ENCODE peak calls at places on chromosomes 3 and 15, in five cellular contexts. S is IMR-90, Z is MM.1S, T is HepG2, K is trophoblast cell. J is an unnamed sample.

GRCh38 chr3:30518201-30518864 is 88.1 kb upstream of the TGFBR2 start:
- DNase-seq in S (peak; percentile 39), Z (no peak), T (peak; percentile 68), K (no peak), J (no peak)

GRCh38 chr3:85161544-85161943 is 202.8 kb downstream of the CADM2 start:
- DNase-seq in S (no peak), Z (no peak), T (peak; percentile 20), K (peak; percentile 70), J (no peak)

GRCh38 chr15:22955544-22956085 is 24.6 kb downstream of the CYFIP1 start:
- DNase-seq in S (no peak), Z (no peak), T (no peak), K (no peak), J (no peak)

GRCh38 chr15:62469874-62470688 is 305.0 kb upstream of the C2CD4B start:
- DNase-seq in S (peak; percentile 90), Z (no peak), T (peak; percentile 12), K (no peak), J (no peak)

GRCh38 chr3:123457841-123458240 is 9.0 kb upstream of the ADCY5 start:
- DNase-seq in S (no peak), Z (no peak), T (no peak), K (no peak), J (no peak)

GRCh38 chr3:108524547-108524946 is 14.2 kb upstream of the MYH15 start:
- DNase-seq in S (peak; percentile 10), Z (no peak), T (no peak), K (no peak), J (peak; percentile 17)

GRCh38 chr3:72597756-72598195 is 250.5 kb downstream of the SHQ1 start:
- DNase-seq in S (peak; percentile 13), Z (no peak), T (no peak), K (no peak), J (peak; percentile 56)

GRCh38 chr3:123880998-123881561 is 3.1 kb downstream of the MYLK start:
- DNase-seq in S (peak; percentile 63), Z (no peak), T (peak; percentile 40), K (no peak), J (peak; percentile 56)

GRCh38 chr15:52716536-52716935 is 37.3 kb upstream of the ATOSA start:
- DNase-seq in S (no peak), Z (no peak), T (no peak), K (no peak), J (no peak)

GRCh38 chr15:47411733-47412530 is 305.4 kb upstream of the SEMA6D start:
- DNase-seq in S (no peak), Z (no peak), T (no peak), K (no peak), J (no peak)

GRCh38 chr15:69713726-69714559 is 261.3 kb downstream of the RPLP1 start:
- DNase-seq in S (no peak), Z (peak; percentile 95), T (no peak), K (no peak), J (no peak)

GRCh38 chr3:191492601-191493000 is 31.6 kb downstream of the PYDC2 start:
- DNase-seq in S (peak; percentile 0), Z (no peak), T (no peak), K (no peak), J (no peak)

GRCh38 chr3:140467916-140468315 is 209.9 kb upstream of the TRIM42 start:
- DNase-seq in S (no peak), Z (no peak), T (no peak), K (no peak), J (no peak)

GRCh38 chr15:91866371-91866905 is 12.9 kb downstream of the SLCO3A1 start:
- DNase-seq in S (peak; percentile 22), Z (no peak), T (no peak), K (peak; percentile 61), J (no peak)

GRCh38 chr3:184333190-184333589 is 4.2 kb upstream of the FAM131A start:
- DNase-seq in S (no peak), Z (no peak), T (no peak), K (peak; percentile 91), J (no peak)

GRCh38 chr3:184334470-184335158 is 2.8 kb upstream of the FAM131A start:
- DNase-seq in S (peak; percentile 86), Z (no peak), T (no peak), K (peak; percentile 83), J (no peak)

GRCh38 chr3:184333700-184334099 is 3.7 kb upstream of the FAM131A start:
- DNase-seq in S (no peak), Z (no peak), T (no peak), K (no peak), J (no peak)

GRCh38 chr3:184335291-184335660 is 2.1 kb upstream of the FAM131A start:
- DNase-seq in S (no peak), Z (no peak), T (no peak), K (no peak), J (no peak)

GRCh38 chr3:184332370-184333090 is 4.9 kb upstream of the FAM131A start:
- DNase-seq in S (peak; percentile 95), Z (no peak), T (no peak), K (peak; percentile 80), J (no peak)
- H3K36me3 ChIP-seq in S (peaks cover 64% of the 10 kb centered on the region), Z (peaks cover 31% of the 10 kb centered on the region), T (peaks cover 34% of the 10 kb centered on the region), K (peaks cover 66% of the 10 kb centered on the region), J (no peaks in the 10 kb centered on the region)

DNA sequence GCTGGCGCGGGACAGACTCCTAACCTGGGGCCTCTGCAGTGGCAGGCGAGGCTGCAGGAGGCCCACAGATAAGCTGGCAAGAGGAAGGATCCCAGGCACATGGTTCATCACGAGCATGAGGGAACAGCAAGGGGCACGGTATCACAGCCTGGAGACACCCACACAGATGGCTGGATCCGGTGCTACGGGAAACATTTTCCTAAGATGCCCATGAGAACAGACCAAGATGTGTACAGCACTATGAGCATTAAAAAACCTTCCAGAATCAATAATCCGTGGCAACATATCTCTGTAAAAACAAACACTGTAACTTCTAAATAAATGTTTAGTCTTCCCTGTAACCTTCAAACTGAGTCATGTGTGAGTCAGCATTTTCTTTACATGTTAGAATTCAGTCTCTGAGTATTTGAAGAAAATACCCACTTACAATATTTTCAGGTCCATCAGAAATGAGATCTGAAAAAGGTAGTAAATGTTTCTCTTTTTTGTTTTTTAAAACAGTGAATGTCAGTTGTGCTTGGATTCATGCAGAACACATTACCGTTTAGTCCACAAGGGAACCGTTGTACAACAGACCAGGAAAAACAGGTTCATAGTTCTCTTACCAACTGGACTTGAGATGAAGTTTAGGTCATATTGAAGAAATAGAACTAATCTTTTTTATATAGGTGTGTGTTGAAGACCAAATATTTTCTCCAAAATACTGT is 75.9 kb downstream of the BOC start:
- DNase-seq in S (peak; percentile 92), Z (no peak), T (peak; percentile 21), K (no peak), J (no peak)
- H3K9ac ChIP-seq in S (no peak overlapping the region), Z (no peak overlapping the region), T (no peak overlapping the region), K (no peak overlapping the region), J (no peak overlapping the region)

DNA sequence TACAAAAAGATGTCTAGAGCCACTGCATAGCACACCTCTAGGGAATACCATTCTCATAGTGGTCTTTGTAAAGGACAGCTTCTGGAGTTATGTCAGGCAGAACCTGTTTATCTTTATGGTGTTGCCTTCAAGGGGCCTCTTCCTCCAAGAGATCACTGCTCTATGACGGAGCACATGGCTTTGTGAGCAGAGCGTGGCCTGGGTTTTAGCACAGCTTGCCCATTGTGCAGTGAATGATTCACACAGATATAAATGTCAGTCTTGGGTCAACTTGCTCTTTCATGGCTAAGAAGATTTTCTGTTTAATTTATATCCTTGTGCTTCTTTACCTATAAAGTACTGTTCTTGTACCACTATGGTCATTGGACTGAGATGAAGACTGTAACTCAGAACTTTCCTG is 41.5 kb upstream of the RBMS3 start:
- DNase-seq in S (peak; percentile 18), Z (no peak), T (no peak), K (no peak), J (no peak)
- H3K4me1 ChIP-seq in S (peaks cover 3% of the 10 kb centered on the region), Z (no peaks in the 10 kb centered on the region), T (no peaks in the 10 kb centered on the region), K (peaks cover 2% of the 10 kb centered on the region), J (no peaks in the 10 kb centered on the region)

GRCh38 chr3:196757876-196758739 is 18.5 kb downstream of the PAK2 start:
- DNase-seq in S (peak; percentile 89), Z (no peak), T (no peak), K (no peak), J (no peak)

GRCh38 chr3:196749125-196749524 is 9.5 kb downstream of the PAK2 start:
- DNase-seq in S (no peak), Z (no peak), T (no peak), K (no peak), J (no peak)

GRCh38 chr3:196754215-196754937 is 14.7 kb downstream of the PAK2 start:
- DNase-seq in S (no peak), Z (no peak), T (peak; percentile 83), K (peak; percentile 69), J (no peak)

GRCh38 chr3:196756738-196757137 is 17.1 kb downstream of the PAK2 start:
- DNase-seq in S (no peak), Z (no peak), T (no peak), K (no peak), J (no peak)

DNA sequence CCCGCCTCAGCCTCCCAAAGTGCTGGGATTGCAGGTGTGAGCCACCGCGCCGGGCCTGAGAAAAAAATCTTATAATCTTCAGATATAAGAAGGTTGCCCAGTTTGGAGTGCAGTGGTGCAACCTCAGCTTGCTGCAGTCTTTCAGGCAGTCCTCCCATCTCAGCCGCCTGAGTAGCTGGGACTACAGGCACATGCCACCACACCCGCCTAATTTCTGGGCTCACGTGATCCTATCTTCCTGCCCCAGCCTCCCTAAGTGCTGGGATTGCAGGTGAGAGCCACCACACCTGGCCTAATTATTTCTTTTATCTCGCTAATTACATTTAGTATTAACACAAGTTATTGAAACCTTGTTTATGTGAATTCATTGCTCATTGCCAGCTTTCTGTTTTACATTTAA is 13.5 kb downstream of the PAK2 start:
- DNase-seq in S (no peak), Z (no peak), T (no peak), K (no peak), J (no peak)
- H3K36me3 ChIP-seq in S (peaks cover 3% of the 10 kb centered on the region), Z (peaks cover 4% of the 10 kb centered on the region), T (no peaks in the 10 kb centered on the region), K (peaks cover 15% of the 10 kb centered on the region), J (peaks cover 6% of the 10 kb centered on the region)

GRCh38 chr3:128882709-128883108 is 3.3 kb downstream of the ACAD9 start:
- DNase-seq in S (no peak), Z (no peak), T (no peak), K (no peak), J (no peak)
- H3K9ac ChIP-seq in S (no peak overlapping the region), Z (no peak overlapping the region), T (no peak overlapping the region), K (no peak overlapping the region), J (no peak overlapping the region)

J was measured in neural progenitor cell.